ENCODE peak calls at places on chromosome 1, in nine cellular contexts. T, Q, N, H, A, Y, J, G and S are unnamed samples.
A peak's percentile ranks its signal among the peaks of the same experiment; 100 is the strongest.

GRCh38 chr1:166017395-166017794 is 149.4 kb downstream of the FAM78B start:
- DNase-seq in N (no peak), J (no peak), A (no peak), Q (no peak), H (no peak), T (peak; percentile 22), Y (no peak), G (no peak), S (no peak)

GRCh38 chr1:43732132-43732531 is 24.8 kb downstream of the ST3GAL3 start:
- DNase-seq in A (no peak), J (no peak), H (no peak), Y (no peak), T (no peak), Q (no peak), N (no peak), G (no peak), S (no peak)

GRCh38 chr1:61441723-61442262 is 283.1 kb downstream of the TM2D1 start:
- DNase-seq in Y (no peak), H (no peak), J (no peak), N (no peak), A (no peak), G (no peak), T (no peak), Q (no peak), S (no peak)

GRCh38 chr1:17579951-17580939 is 40.7 kb downstream of the ARHGEF10L start:
- DNase-seq in Q (no peak), H (no peak), G (no peak), J (no peak), A (no peak), N (no peak), Y (no peak), T (no peak), S (no peak)

GRCh38 chr1:203860396-203860951 is 925 bp upstream of the SNRPE start:
- DNase-seq in H (peak; percentile 10), T (no peak), N (peak; percentile 45), J (no peak), Q (peak; percentile 58), Y (peak; percentile 49), A (no peak), G (no peak), S (no peak)

GRCh38 chr1:110085666-110086065 is 15.2 kb upstream of the ALX3 start:
- DNase-seq in Y (no peak), G (no peak), T (no peak), J (no peak), H (no peak), N (no peak), A (no peak), Q (no peak), S (no peak)

GRCh38 chr1:113508364-113509164 is 118.2 kb downstream of the MAGI3 start:
- DNase-seq in Q (no peak), A (no peak), N (peak; percentile 2), Y (no peak), G (no peak), T (no peak), H (no peak), J (no peak), S (no peak)

GRCh38 chr1:75668813-75669212 is 55.7 kb upstream of the ACADM start:
- DNase-seq in T (no peak), J (no peak), A (no peak), G (no peak), Q (no peak), N (no peak), Y (no peak), H (no peak), S (no peak)

GRCh38 chr1:113804421-113805255 is 7.6 kb downstream of the RSBN1 start:
- DNase-seq in J (no peak), Q (no peak), Y (no peak), N (peak; percentile 12), G (no peak), A (no peak), H (peak; percentile 46), T (no peak), S (no peak)

GRCh38 chr1:63731117-63732043 is 42.4 kb upstream of the ROR1 start:
- DNase-seq in T (no peak), J (no peak), A (no peak), G (no peak), Q (no peak), N (no peak), H (peak; percentile 92), Y (no peak), S (no peak)

GRCh38 chr1:236063919-236064673 is 794 bp downstream of the NID1 start:
- DNase-seq in G (no peak), N (no peak), T (no peak), A (peak; percentile 41), J (no peak), Q (peak; percentile 77), Y (peak; percentile 73), H (no peak), S (no peak)